ENCODE peak calls at places on chromosomes 12 and 14, in seven cellular contexts. W is NCI-H524 treated with DMSO at 0.1 percent for 48 hours, Z is WERI-Rb-1, U is GM23248, D is brain microvascular endothelial cell, L is NCI-H226, C is kidney glomerular epithelial cell. H is an unnamed sample.

GRCh38 chr12:62379026-62379722 is 87.5 kb upstream of the MON2 start:
- DNase-seq in D (no peak), U (peak), L (no peak), Z (no peak), W (no peak), C (no peak), H (no peak)

GRCh38 chr14:84112589-84112988 is 1417.4 kb upstream of the FLRT2 start:
- DNase-seq in Z (no peak), W (no peak), D (no peak), U (no peak), L (peak), C (no peak), H (peak)

GRCh38 chr12:94146166-94146565 is 2.2 kb upstream of the PLXNC1 start:
- DNase-seq in L (no peak), D (no peak), C (no peak), Z (no peak), U (no peak), W (no peak), H (no peak)

GRCh38 chr12:88472775-88473174 is 107.5 kb downstream of the KITLG start:
- DNase-seq in C (no peak), L (peak), U (peak), W (no peak), D (no peak), Z (no peak), H (no peak)

GRCh38 chr12:88298761-88299242 is 156.7 kb downstream of the TMTC3 start:
- DNase-seq in U (peak), W (no peak), L (peak), D (peak), Z (no peak), C (peak), H (peak)

GRCh38 chr12:13211859-13212664 is 15.5 kb downstream of the EMP1 start:
- DNase-seq in C (peak), Z (peak), W (peak), D (peak), L (peak), U (peak), H (peak)

GRCh38 chr14:54838931-54839512 is 63.6 kb downstream of the GCH1 start:
- DNase-seq in Z (no peak), U (no peak), C (no peak), D (no peak), L (no peak), W (no peak), H (no peak)

GRCh38 chr12:53591301-53592206 is 34.6 kb downstream of the ATF7 start:
- DNase-seq in U (peak), Z (no peak), C (no peak), D (peak), L (no peak), W (no peak), H (no peak)

GRCh38 chr14:72679106-72679505 is 214.8 kb downstream of the DPF3 start:
- DNase-seq in C (no peak), W (peak), Z (no peak), L (no peak), U (peak), D (no peak), H (no peak)

GRCh38 chr12:12564911-12565310 is 2.2 kb upstream of the DUSP16 start:
- DNase-seq in U (no peak), L (no peak), Z (no peak), D (no peak), C (no peak), W (no peak), H (no peak)

GRCh38 chr14:49483266-49483665 is 102.9 kb downstream of the RPS29 start:
- DNase-seq in C (no peak), W (no peak), L (no peak), Z (no peak), D (no peak), U (no peak), H (no peak)

GRCh38 chr12:54215990-54216579 is 27.3 kb upstream of the SMUG1 start:
- DNase-seq in L (no peak), U (no peak), W (no peak), Z (no peak), D (no peak), C (no peak), H (no peak)

GRCh38 chr12:11545438-11546330 is 103.8 kb upstream of the ETV6 start:
- DNase-seq in C (no peak), W (no peak), U (no peak), L (no peak), D (no peak), Z (no peak), H (peak)

GRCh38 chr12:92551853-92552397 is 150.9 kb upstream of the PLEKHG7 start:
- DNase-seq in D (peak), C (peak), W (no peak), Z (no peak), L (peak), U (peak), H (no peak)

GRCh38 chr12:29797565-29798360 is 14.0 kb upstream of the TMTC1 start:
- DNase-seq in L (no peak), D (no peak), W (no peak), U (no peak), C (no peak), Z (no peak), H (peak)

H was measured in A673.